ENCODE peak calls at places on chromosomes 1 and 21, in seven cellular contexts. S, E, F, V, G, Y and Z are unnamed samples.

GRCh38 chr1:2921970-2922686 is 99.1 kb upstream of the ACTRT2 start:
- DNase-seq in S (no peak), V (no peak), G (no peak), Y (no peak), E (peak; percentile 4), F (no peak), Z (peak; percentile 67)

GRCh38 chr1:21338568-21339401 is 48.5 kb upstream of the ECE1 start:
- DNase-seq in E (no peak), Y (peak; percentile 93), S (no peak), G (no peak), V (peak; percentile 74), F (peak; percentile 94), Z (no peak)

GRCh38 chr1:202349263-202349928 is 897 bp downstream of the PPP1R12B start:
- DNase-seq in F (no peak), G (peak; percentile 88), Y (peak; percentile 78), E (peak; percentile 46), V (no peak), S (no peak), Z (peak; percentile 17)

GRCh38 chr21:31173881-31174555 is 135.7 kb upstream of the KRTAP19-8 start:
- DNase-seq in G (no peak), F (no peak), Y (no peak), E (no peak), S (no peak), V (peak; percentile 29), Z (no peak)

GRCh38 chr1:109816975-109817535 is 53.3 kb upstream of the EPS8L3 start:
- DNase-seq in E (no peak), G (no peak), Y (no peak), S (no peak), V (no peak), F (no peak), Z (peak; percentile 4)

GRCh38 chr1:10663668-10664035 is 132.8 kb downstream of the CASZ1 start:
- DNase-seq in E (no peak), S (peak; percentile 62), F (peak; percentile 75), G (no peak), V (peak; percentile 72), Y (peak; percentile 10), Z (no peak)

GRCh38 chr1:26351591-26352337 is 2.2 kb downstream of the CRYBG2 start:
- DNase-seq in G (peak; percentile 83), E (no peak), F (no peak), Y (peak; percentile 65), V (no peak), S (no peak), Z (no peak)

GRCh38 chr21:44966135-44967081 is 26.6 kb downstream of the SLX9 start:
- DNase-seq in E (no peak), F (peak; percentile 77), S (no peak), Y (no peak), G (no peak), V (peak; percentile 78), Z (no peak)

GRCh38 chr1:222048030-222048632 is 306.2 kb upstream of the DUSP10 start:
- DNase-seq in E (peak; percentile 34), V (no peak), G (peak; percentile 49), S (no peak), Y (peak; percentile 74), F (no peak), Z (peak; percentile 64)

GRCh38 chr1:71245246-71245645 is 164.4 kb upstream of the ZRANB2 start:
- DNase-seq in F (no peak), G (no peak), E (no peak), Y (no peak), V (no peak), S (no peak), Z (no peak)

GRCh38 chr1:30889506-30889905 is 19.1 kb downstream of the SDC3 start:
- DNase-seq in E (no peak), F (no peak), S (no peak), Y (peak; percentile 68), V (no peak), G (peak; percentile 48), Z (no peak)

GRCh38 chr1:26529405-26529654 is 231 bp upstream of the RPS6KA1 start:
- DNase-seq in G (no peak), V (no peak), F (no peak), Y (no peak), E (no peak), S (no peak), Z (no peak)

GRCh38 chr1:181743878-181744312 is 260.6 kb downstream of the CACNA1E start:
- DNase-seq in S (no peak), V (peak; percentile 51), F (peak; percentile 75), E (no peak), Y (no peak), G (no peak), Z (no peak)

GRCh38 chr1:172120381-172120780 is 279.1 kb downstream of the DNM3 start:
- DNase-seq in F (no peak), G (no peak), E (no peak), Y (no peak), V (no peak), S (no peak), Z (no peak)

GRCh38 chr1:243483084-243483845 is 227.4 kb downstream of the SDCCAG8 start:
- DNase-seq in Y (no peak), S (peak; percentile 28), V (no peak), G (no peak), E (no peak), F (no peak), Z (peak; percentile 59)

GRCh38 chr1:209354111-209354839 is 229.2 kb upstream of the CAMK1G start:
- DNase-seq in G (peak; percentile 84), E (peak; percentile 80), Y (peak; percentile 92), V (peak; percentile 25), S (peak; percentile 72), F (peak; percentile 67), Z (peak; percentile 66)

GRCh38 chr1:11858968-11859871 is 475 bp upstream of the NPPB start:
- DNase-seq in Y (peak; percentile 49), E (peak; percentile 66), S (peak; percentile 80), G (peak; percentile 39), V (peak; percentile 75), F (peak; percentile 83), Z (peak; percentile 83)

GRCh38 chr1:75062111-75062510 is 72.1 kb upstream of the LHX8 start:
- DNase-seq in F (no peak), E (no peak), Y (no peak), V (no peak), S (no peak), G (no peak), Z (no peak)

GRCh38 chr1:11320153-11320936 is 47.3 kb downstream of the UBIAD1 start:
- DNase-seq in V (no peak), G (no peak), F (no peak), Y (no peak), S (peak; percentile 64), E (peak; percentile 49), Z (peak; percentile 72)

DNA sequence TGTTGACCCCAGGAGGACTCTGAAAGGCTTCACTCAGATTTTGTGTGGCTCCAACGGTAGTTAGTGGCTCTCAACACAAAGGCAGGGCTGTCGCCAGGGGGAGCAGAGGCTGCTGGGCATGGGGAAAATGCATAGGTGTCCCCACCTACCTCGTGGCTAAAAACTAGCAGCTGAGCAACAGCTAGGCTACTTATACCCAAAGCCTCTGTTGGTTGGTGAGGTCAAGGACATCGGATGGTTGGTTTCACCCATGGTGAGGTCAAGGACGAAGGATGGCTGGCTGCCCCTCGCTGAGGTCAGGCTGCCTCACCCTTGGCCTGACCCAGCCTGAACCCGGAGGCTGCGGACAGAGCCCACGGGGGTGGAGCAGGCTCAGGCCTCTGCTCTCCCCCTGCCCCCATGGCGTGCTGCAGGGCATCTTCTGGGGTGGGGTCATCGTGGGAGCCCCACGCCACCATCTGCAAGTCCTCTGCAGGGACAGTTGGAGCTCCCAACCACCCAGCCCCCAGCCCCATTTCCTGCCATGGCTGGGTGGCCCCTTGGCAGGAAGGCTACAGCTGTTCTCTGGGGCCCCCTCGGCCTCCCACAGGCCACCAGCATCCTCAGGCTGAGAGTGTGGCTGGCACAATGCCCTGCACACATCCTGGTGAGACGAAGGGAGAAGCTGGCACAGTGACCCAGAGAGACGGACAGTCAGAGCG is 8.5 kb upstream of the GNB1 start:
- DNase-seq in S (no peak), Y (no peak), F (peak; percentile 35), V (no peak), E (peak; percentile 47), G (no peak), Z (no peak)
- TF ChIP-seq CTCF in S (no peak), Y (no peak), F (no peak), V (no peak), E (peak; percentile 23), G (peak; percentile 39), Z (peak; percentile 43)

GRCh38 chr1:180190091-180190490 is 35.4 kb downstream of the QSOX1 start:
- DNase-seq in Y (no peak), S (no peak), G (no peak), F (no peak), V (no peak), E (no peak), Z (no peak)
- TF ChIP-seq CTCF in Y (no peak), S (no peak), G (no peak), F (no peak), V (no peak), E (no peak), Z (no peak)

DNA sequence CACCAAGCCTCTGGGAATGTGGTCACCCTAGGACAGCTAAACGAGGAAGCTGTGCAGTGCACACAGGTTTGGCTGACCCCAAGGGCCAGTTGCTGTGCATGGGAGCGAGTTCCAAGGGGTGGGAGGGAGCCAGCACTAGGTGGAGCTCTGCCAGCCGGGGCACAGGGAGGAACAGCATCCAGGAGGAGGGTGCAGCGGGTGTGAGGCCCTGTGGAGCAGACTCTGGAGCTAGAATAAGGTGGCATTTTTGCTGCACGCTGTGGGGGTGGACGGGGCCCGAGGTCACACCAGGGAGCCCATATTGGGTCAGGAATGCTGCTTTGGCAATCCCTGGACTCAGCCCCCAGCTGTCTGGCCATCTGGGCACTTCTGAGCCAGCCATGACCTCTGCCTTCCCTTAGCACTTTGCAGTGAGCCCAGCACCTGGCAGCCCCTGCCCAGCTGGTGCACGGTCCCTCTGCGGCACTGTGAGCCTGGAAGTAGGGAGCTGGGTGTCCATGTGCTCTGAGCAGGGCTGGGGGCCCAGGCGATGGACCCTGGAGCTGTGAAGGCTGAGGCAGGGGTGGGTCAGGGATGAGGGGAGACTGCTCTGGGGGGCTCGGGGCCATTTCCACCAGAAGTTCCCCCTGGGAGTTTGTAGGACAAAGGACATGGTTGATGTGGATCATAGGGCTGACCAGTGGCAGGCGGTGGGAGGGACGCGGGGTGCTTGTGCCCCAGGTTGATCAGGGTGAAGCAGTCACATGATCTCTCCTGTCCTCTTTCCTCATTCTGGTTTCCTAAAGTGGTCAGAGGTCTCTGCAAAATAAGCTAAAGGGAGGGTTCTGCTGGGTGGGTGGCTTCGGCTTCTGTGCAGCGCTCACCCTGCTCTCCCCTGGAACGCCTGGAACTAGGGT is 8.9 kb downstream of the PDXK start:
- DNase-seq in F (peak; percentile 81), S (no peak), Y (peak; percentile 22), E (peak; percentile 28), V (no peak), G (no peak), Z (no peak)
- TF ChIP-seq CTCF in F (no peak), S (no peak), Y (no peak), E (no peak), V (no peak), G (peak; percentile 50), Z (no peak)

GRCh38 chr1:91831132-91831930 is 54.6 kb downstream of the TGFBR3 start:
- DNase-seq in V (no peak), Y (peak; percentile 86), F (no peak), G (peak; percentile 47), E (no peak), S (no peak), Z (no peak)

GRCh38 chr1:91829293-91830153 is 56.4 kb downstream of the TGFBR3 start:
- DNase-seq in F (no peak), V (no peak), E (no peak), Y (no peak), S (no peak), G (no peak), Z (no peak)

GRCh38 chr1:91828007-91828321 is 58.0 kb downstream of the TGFBR3 start:
- DNase-seq in F (no peak), V (no peak), E (no peak), Y (no peak), G (no peak), S (no peak), Z (no peak)

GRCh38 chr1:91828583-91829281 is 57.2 kb downstream of the TGFBR3 start:
- DNase-seq in S (no peak), E (no peak), G (no peak), Y (no peak), F (no peak), V (no peak), Z (no peak)

GRCh38 chr1:91830242-91831131 is 55.5 kb downstream of the TGFBR3 start:
- DNase-seq in F (peak; percentile 72), Y (peak; percentile 91), G (peak; percentile 95), V (peak; percentile 72), E (no peak), S (no peak), Z (no peak)
- TF ChIP-seq CTCF in F (peak; percentile 29), Y (peak; percentile 85), G (peak; percentile 75), V (peak; percentile 65), E (no peak), S (no peak), Z (no peak)